ENCODE peak calls at places on chromosomes 4 and X, in eight cellular contexts. M is HCT116, X is BJ, N is nephron progenitor cell, L is endothelial cell, T is astrocyte of the spinal cord, U is K562, D is HFF-Myc. F is an unnamed sample.

GRCh38 chr4:26491449-26492170 is 1.3 kb upstream of the CCKAR start:
- DNase-seq in U (no peak), T (no peak), D (no peak), L (no peak), M (no peak), N (no peak), X (no peak), F (no peak)

GRCh38 chrX:129961180-129962083 is 21.0 kb upstream of the BCORL1 start:
- DNase-seq in D (no peak), X (no peak), N (peak), L (no peak), M (peak), T (no peak), U (peak), F (no peak)

GRCh38 chrX:40158036-40158706 is 60.4 kb upstream of the BCOR start:
- DNase-seq in M (no peak), N (peak), D (no peak), X (no peak), T (no peak), L (peak), U (no peak), F (no peak)

GRCh38 chr4:10061650-10062415 is 40.5 kb upstream of the SLC2A9 start:
- DNase-seq in N (no peak), M (no peak), X (no peak), D (no peak), U (no peak), L (no peak), T (no peak), F (peak)

GRCh38 chr4:23614284-23614892 is 275.5 kb downstream of the PPARGC1A start:
- DNase-seq in D (no peak), L (no peak), N (no peak), X (no peak), U (peak), T (peak), M (no peak), F (peak)

GRCh38 chr4:173489514-173489913 is 40.5 kb downstream of the HAND2 start:
- DNase-seq in U (no peak), X (peak), L (no peak), N (no peak), M (no peak), D (no peak), T (peak), F (peak)

GRCh38 chr4:27915822-27916221 is 1055.2 kb downstream of the STIM2 start:
- DNase-seq in N (no peak), D (no peak), M (no peak), X (no peak), U (no peak), T (no peak), L (no peak), F (no peak)

GRCh38 chr4:1043658-1044468 is 32.4 kb downstream of the FGFRL1 start:
- DNase-seq in N (peak), X (peak), L (no peak), D (peak), U (peak), T (peak), M (peak), F (peak)

GRCh38 chr4:24624381-24624780 is 40.0 kb upstream of the DHX15 start:
- DNase-seq in M (no peak), T (no peak), N (no peak), L (no peak), X (no peak), D (no peak), U (no peak), F (no peak)

GRCh38 chrX:132071260-132071659 is 48.2 kb downstream of the STK26 start:
- DNase-seq in D (no peak), L (no peak), T (peak), U (no peak), M (no peak), N (no peak), X (no peak), F (peak)

GRCh38 chrX:50876551-50876950 is 34.0 kb upstream of the BMP15 start:
- DNase-seq in X (no peak), D (no peak), U (no peak), T (no peak), L (no peak), M (no peak), N (no peak), F (no peak)

GRCh38 chrX:7059214-7059838 is 88.2 kb upstream of the STS start:
- DNase-seq in L (no peak), X (no peak), T (no peak), M (no peak), D (no peak), U (no peak), N (no peak), F (no peak)

GRCh38 chrX:120697053-120697452 is 67.2 kb upstream of the C1GALT1C1 start:
- DNase-seq in M (no peak), T (no peak), U (no peak), X (no peak), D (no peak), N (no peak), L (no peak), F (no peak)

GRCh38 chr4:163558539-163559044 is 64.1 kb downstream of the TMA16 start:
- DNase-seq in T (no peak), M (no peak), U (no peak), X (no peak), D (no peak), L (no peak), N (no peak), F (peak)

GRCh38 chr4:174709531-174709930 is 119.5 kb downstream of the GLRA3 start:
- DNase-seq in N (no peak), D (no peak), M (no peak), X (no peak), L (no peak), T (no peak), U (no peak), F (no peak)

GRCh38 chr4:99834569-99834968 is 17.9 kb downstream of the DAPP1 start:
- DNase-seq in T (no peak), M (no peak), N (no peak), L (no peak), D (no peak), U (no peak), X (no peak), F (no peak)

GRCh38 chr4:146646601-146647000 is 7.9 kb downstream of the POU4F2 start:
- DNase-seq in M (no peak), N (no peak), X (no peak), L (no peak), U (no peak), T (no peak), D (no peak), F (no peak)

GRCh38 chr4:151715881-151716280 is 44.9 kb downstream of the GATB start:
- DNase-seq in T (no peak), L (no peak), X (no peak), U (no peak), N (no peak), D (no peak), M (no peak), F (no peak)

GRCh38 chrX:34521563-34521962 is 135.5 kb downstream of the TMEM47 start:
- DNase-seq in X (no peak), D (no peak), N (no peak), U (no peak), T (peak), M (no peak), L (no peak), F (no peak)

GRCh38 chr4:89998350-89999098 is 103.9 kb downstream of the MMRN1 start:
- DNase-seq in D (no peak), M (no peak), T (no peak), X (no peak), L (no peak), U (no peak), N (no peak), F (no peak)

GRCh38 chr4:121253961-121254360 is 89.8 kb upstream of the TNIP3 start:
- DNase-seq in L (no peak), X (no peak), T (no peak), U (no peak), M (no peak), N (no peak), D (no peak), F (no peak)

GRCh38 chrX:8033175-8033574 is 106.0 kb upstream of the PNPLA4 start:
- DNase-seq in M (no peak), X (no peak), N (peak), U (no peak), T (no peak), L (no peak), D (no peak), F (no peak)

GRCh38 chr4:152248347-152248746 is 287.5 kb downstream of the FBXW7 start:
- DNase-seq in T (no peak), U (no peak), L (no peak), X (no peak), D (no peak), N (no peak), M (no peak), F (no peak)

GRCh38 chr4:89410687-89411086 is 103.1 kb upstream of the GPRIN3 start:
- DNase-seq in X (peak), M (no peak), T (peak), D (no peak), U (no peak), L (no peak), N (no peak), F (peak)

GRCh38 chrX:9899640-9900075 is 67.5 kb upstream of the CLDN34 start:
- DNase-seq in L (no peak), T (peak), D (no peak), X (peak), U (no peak), N (peak), M (no peak), F (peak)

GRCh38 chr4:3640587-3640962 is 108.4 kb upstream of the LRPAP1 start:
- DNase-seq in X (no peak), N (no peak), L (no peak), M (no peak), T (no peak), U (peak), D (no peak), F (peak)

GRCh38 chr4:28354874-28355273 is 1494.2 kb downstream of the STIM2 start:
- DNase-seq in M (no peak), N (no peak), D (no peak), U (no peak), L (no peak), T (no peak), X (no peak), F (no peak)

GRCh38 chr4:69056921-69057562 is 39.2 kb upstream of the UGT2B7 start:
- DNase-seq in X (no peak), L (no peak), U (no peak), D (no peak), M (no peak), T (no peak), N (no peak), F (no peak)

GRCh38 chr4:69057620-69058409 is 38.5 kb upstream of the UGT2B7 start:
- DNase-seq in T (peak), M (no peak), L (no peak), N (no peak), X (no peak), D (no peak), U (no peak), F (peak)

GRCh38 chr4:69058410-69059059 is 37.7 kb upstream of the UGT2B7 start:
- DNase-seq in X (no peak), N (no peak), T (no peak), M (no peak), U (no peak), L (no peak), D (no peak), F (no peak)

GRCh38 chr4:69064391-69064790 is 31.9 kb upstream of the UGT2B7 start:
- DNase-seq in T (no peak), M (no peak), U (no peak), L (no peak), X (no peak), D (no peak), N (no peak), F (no peak)

DNA sequence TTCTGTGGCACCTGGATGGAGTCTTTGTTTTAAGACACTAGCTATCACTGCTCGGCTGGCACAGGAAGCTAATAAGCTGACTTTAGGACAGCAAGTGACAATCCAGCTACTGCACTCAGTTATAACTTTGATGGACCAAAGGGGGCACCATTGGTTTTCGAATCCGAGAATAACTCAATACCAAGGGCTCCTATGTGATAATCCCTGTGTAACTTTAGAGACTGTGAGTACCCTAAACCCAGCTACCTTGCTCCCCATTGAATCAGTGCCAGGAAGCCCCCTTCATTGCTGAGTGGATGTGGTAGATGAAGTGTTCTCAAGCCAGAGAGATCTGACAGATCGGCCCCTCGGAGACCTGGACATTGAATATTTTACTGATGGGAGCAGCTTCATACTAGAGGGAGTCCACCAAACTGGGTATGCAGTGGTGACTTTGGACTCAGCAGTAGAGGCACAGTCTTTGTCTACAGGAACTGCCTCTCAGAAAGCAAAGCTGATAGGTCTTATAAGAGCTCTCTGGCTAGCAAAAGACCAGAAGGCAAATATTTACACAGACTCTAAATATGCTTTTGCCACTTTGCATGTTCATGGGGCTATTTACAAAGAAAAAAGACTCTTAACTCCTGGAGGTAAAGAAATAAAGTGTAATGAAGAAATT is 35.5 kb upstream of the UGT2B7 start:
- DNase-seq in D (no peak), L (no peak), U (peak), M (no peak), N (no peak), T (no peak), X (no peak), F (peak)
- TF ChIP-seq CTCF in D (no peak), L (no peak), U (no peak), M (no peak), N (no peak), T (peak), X (no peak), F (peak)

DNA sequence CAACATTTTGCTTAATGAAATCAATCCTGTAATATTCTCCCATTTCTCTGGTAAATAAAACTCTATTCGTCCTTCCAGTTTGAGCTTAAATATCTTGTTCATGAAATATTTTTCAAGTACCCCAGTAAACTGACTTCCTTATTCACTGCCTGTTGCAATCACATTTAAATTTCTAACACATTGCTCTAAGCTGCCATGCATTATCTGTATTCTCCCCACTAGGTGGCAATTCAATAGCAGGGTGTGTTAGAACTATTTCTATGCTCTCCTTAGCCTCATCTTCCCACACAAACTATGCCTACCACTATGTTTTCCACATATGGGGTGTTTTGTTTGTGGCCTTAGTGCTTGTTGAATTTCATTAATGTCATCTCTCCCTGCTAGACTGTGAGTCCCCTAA is 377.1 kb upstream of the HS3ST1 start:
- DNase-seq in X (no peak), N (no peak), T (peak), U (no peak), M (peak), L (no peak), D (no peak), F (peak)
- TF ChIP-seq CTCF in X (no peak), N (peak), T (peak), U (no peak), M (peak), L (peak), D (no peak), F (peak)

GRCh38 chr4:82561745-82562552 is at the start of gene TMEM150C:
- DNase-seq in M (no peak), N (peak), T (peak), D (no peak), U (no peak), L (peak), X (no peak), F (no peak)
- TF ChIP-seq CTCF in M (no peak), N (no peak), T (peak), D (no peak), U (no peak), L (no peak), X (peak), F (no peak)

GRCh38 chr4:7917669-7918068 is 22.0 kb downstream of the AFAP1 start:
- DNase-seq in U (no peak), X (no peak), M (no peak), N (no peak), L (no peak), T (no peak), D (no peak), F (no peak)
- TF ChIP-seq CTCF in U (no peak), X (no peak), M (no peak), N (no peak), L (no peak), T (no peak), D (no peak), F (no peak)

DNA sequence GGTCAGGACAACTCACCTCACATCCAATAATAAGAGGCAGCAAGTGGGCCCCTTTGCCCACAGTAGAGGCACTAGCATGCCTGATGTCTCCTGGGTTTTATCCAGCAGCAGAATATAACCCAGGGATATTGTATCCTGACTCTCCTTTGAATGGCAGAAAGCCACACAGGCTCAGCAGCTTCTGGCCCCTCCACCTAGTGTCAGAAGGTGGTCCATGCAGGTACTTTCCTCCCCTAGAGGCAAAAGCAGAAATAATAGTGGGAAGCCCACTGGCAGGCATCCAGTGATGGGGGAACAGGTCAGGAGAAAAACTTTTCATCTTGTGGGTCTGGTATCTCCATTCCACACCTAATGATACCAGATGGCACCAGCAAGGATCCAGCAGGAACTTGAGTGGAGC is 75.5 kb upstream of the IRS4 start:
- DNase-seq in T (no peak), N (peak), L (peak), M (no peak), X (no peak), D (no peak), U (peak), F (no peak)
- TF ChIP-seq CTCF in T (no peak), N (peak), L (no peak), M (peak), X (no peak), D (no peak), U (peak), F (no peak)

DNA sequence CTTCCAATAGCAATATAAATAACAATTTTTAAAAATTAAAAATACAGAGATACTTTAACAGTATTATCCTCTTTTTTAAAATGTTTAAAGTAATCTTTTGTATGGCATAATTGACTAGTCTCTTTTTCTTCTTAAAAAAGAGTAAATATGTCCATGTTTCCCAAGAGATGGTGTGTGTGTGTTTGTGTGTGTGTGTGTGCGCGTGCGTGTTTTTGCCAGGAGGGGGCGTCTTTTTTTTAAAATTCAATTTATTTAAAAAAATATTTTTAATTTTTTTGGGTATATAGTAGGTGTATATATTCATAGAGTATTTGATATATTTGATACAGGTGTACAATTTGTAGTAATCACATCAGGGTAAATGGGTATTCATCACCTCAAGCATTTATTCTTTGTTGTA is 1073.7 kb downstream of the PCDH7 start:
- DNase-seq in M (no peak), D (no peak), U (no peak), X (no peak), T (peak), N (no peak), L (no peak), F (no peak)
- TF ChIP-seq CTCF in M (peak), D (peak), U (no peak), X (no peak), T (peak), N (peak), L (peak), F (no peak)

GRCh38 chr4:177196615-177197014 is 113.1 kb upstream of the NEIL3 start:
- DNase-seq in N (no peak), U (no peak), D (no peak), T (no peak), M (no peak), L (no peak), X (no peak), F (no peak)

GRCh38 chr4:177190995-177191568 is 118.6 kb upstream of the NEIL3 start:
- DNase-seq in X (no peak), T (peak), N (no peak), D (peak), L (no peak), U (no peak), M (no peak), F (peak)

GRCh38 chr4:177191586-177191985 is 118.1 kb upstream of the NEIL3 start:
- DNase-seq in D (no peak), N (no peak), L (no peak), X (no peak), M (no peak), U (no peak), T (no peak), F (no peak)

GRCh38 chr4:177194906-177195305 is 114.8 kb upstream of the NEIL3 start:
- DNase-seq in M (no peak), D (no peak), U (no peak), T (no peak), X (no peak), L (no peak), N (no peak), F (peak)
- TF ChIP-seq CTCF in M (no peak), D (no peak), U (no peak), T (no peak), X (no peak), L (no peak), N (no peak), F (no peak)

DNA sequence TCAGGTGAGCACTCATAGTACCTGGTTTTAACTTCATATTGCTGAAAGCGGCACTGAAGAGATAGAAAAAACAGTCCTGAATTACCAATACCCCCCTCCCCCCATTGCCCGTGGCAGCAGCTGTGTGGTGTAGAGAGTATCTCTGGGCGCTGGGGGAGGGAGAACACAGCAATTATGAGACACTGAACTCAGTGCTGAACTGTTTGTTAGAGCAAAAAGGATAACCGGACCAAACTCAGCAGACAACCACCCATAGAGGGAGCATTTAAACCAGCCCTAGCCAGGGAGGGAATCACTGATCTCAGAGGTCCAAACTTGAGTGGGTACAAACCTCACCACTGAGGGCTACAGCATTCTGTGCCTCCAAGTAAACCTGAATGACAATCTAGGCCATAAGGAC is 457.4 kb upstream of the TEX13C start:
- DNase-seq in M (no peak), T (no peak), N (no peak), U (peak), X (no peak), L (no peak), D (no peak), F (no peak)
- TF ChIP-seq CTCF in M (no peak), T (no peak), N (no peak), U (no peak), X (no peak), L (no peak), D (no peak), F (no peak)

GRCh38 chr4:119087121-119087520 is 48.5 kb upstream of the MYOZ2 start:
- DNase-seq in M (no peak), D (no peak), N (no peak), T (peak), U (no peak), L (no peak), X (no peak), F (peak)
- TF ChIP-seq CTCF in M (peak), D (no peak), N (no peak), T (peak), U (no peak), L (no peak), X (peak), F (peak)